ENCODE peak calls at places on chromosomes 12 and 14, in four cellular contexts. One of them, this sample, is unnamed.

GRCh38 chr14:104550849-104551728 is 28.5 kb upstream of the C14orf180 start:
- DNase-seq in SK-N-SH: peak; percentile 27
- DNase-seq in GM12878: no peak
- DNase-seq in K562: no peak
- DNase-seq in this sample: no peak

GRCh38 chr12:39443704-39444234 is 849 bp upstream of the KIF21A start:
- DNase-seq in SK-N-SH: no peak
- DNase-seq in GM12878: no peak
- DNase-seq in K562: no peak
- DNase-seq in this sample: no peak

GRCh38 chr14:102182190-102182589 is 42.5 kb downstream of the WDR20 start:
- DNase-seq in SK-N-SH: no peak
- DNase-seq in GM12878: no peak
- DNase-seq in K562: no peak
- DNase-seq in this sample: peak; percentile 62

GRCh38 chr12:93741741-93742085 is 64.5 kb downstream of the CRADD start:
- DNase-seq in SK-N-SH: peak; percentile 51
- DNase-seq in GM12878: no peak
- DNase-seq in K562: no peak
- DNase-seq in this sample: no peak

GRCh38 chr14:64937821-64938193 is 4.7 kb downstream of the GPX2 start:
- DNase-seq in SK-N-SH: no peak
- DNase-seq in GM12878: no peak
- DNase-seq in K562: peak; percentile 9
- DNase-seq in this sample: peak; percentile 15

GRCh38 chr12:70806827-70807226 is 113.7 kb downstream of the PTPRR start:
- DNase-seq in SK-N-SH: no peak
- DNase-seq in GM12878: no peak
- DNase-seq in K562: no peak
- DNase-seq in this sample: no peak

GRCh38 chr14:61609143-61609851 is 86.0 kb upstream of the HIF1A start:
- DNase-seq in SK-N-SH: peak; percentile 50
- DNase-seq in GM12878: no peak
- DNase-seq in K562: no peak
- DNase-seq in this sample: peak; percentile 66

GRCh38 chr14:64422753-64423152 is 34.6 kb downstream of the MTHFD1 start:
- DNase-seq in SK-N-SH: no peak
- DNase-seq in GM12878: no peak
- DNase-seq in K562: no peak
- DNase-seq in this sample: no peak

GRCh38 chr12:121578230-121579189 is 2.3 kb downstream of the KDM2B start:
- DNase-seq in SK-N-SH: peak; percentile 37
- DNase-seq in GM12878: no peak
- DNase-seq in K562: no peak
- DNase-seq in this sample: peak; percentile 21

GRCh38 chr12:80120994-80121393 is 21.7 kb downstream of the OTOGL start:
- DNase-seq in SK-N-SH: no peak
- DNase-seq in GM12878: no peak
- DNase-seq in K562: no peak
- DNase-seq in this sample: no peak

GRCh38 chr12:68919581-68920239 is 13.3 kb downstream of the CPM start:
- DNase-seq in SK-N-SH: no peak
- DNase-seq in GM12878: no peak
- DNase-seq in K562: no peak
- DNase-seq in this sample: no peak

GRCh38 chr14:31894351-31894750 is 182.8 kb upstream of the ARHGAP5 start:
- DNase-seq in SK-N-SH: no peak
- DNase-seq in GM12878: no peak
- DNase-seq in K562: peak; percentile 15
- DNase-seq in this sample: no peak

GRCh38 chr14:105914738-105915385 is 388.5 kb downstream of the TMEM121 start:
- DNase-seq in SK-N-SH: no peak
- DNase-seq in GM12878: no peak
- DNase-seq in K562: no peak
- DNase-seq in this sample: no peak

GRCh38 chr14:101865288-101865687 is 99.1 kb upstream of the DYNC1H1 start:
- DNase-seq in SK-N-SH: no peak
- DNase-seq in GM12878: no peak
- DNase-seq in K562: no peak
- DNase-seq in this sample: no peak

GRCh38 chr14:91280129-91280528 is 35.6 kb upstream of the GPR68 start:
- DNase-seq in SK-N-SH: no peak
- DNase-seq in GM12878: no peak
- DNase-seq in K562: no peak
- DNase-seq in this sample: no peak

GRCh38 chr12:112535017-112535416 is 116.3 kb downstream of the PTPN11 start:
- DNase-seq in SK-N-SH: no peak
- DNase-seq in GM12878: no peak
- DNase-seq in K562: no peak
- DNase-seq in this sample: no peak

GRCh38 chr12:115468087-115468510 is 784.1 kb upstream of the TBX3 start:
- DNase-seq in SK-N-SH: no peak
- DNase-seq in GM12878: no peak
- DNase-seq in K562: no peak
- DNase-seq in this sample: peak; percentile 47

GRCh38 chr14:50736932-50737419 is 68.9 kb upstream of the SAV1 start:
- DNase-seq in SK-N-SH: no peak
- DNase-seq in GM12878: peak; percentile 79
- DNase-seq in K562: no peak
- DNase-seq in this sample: no peak

GRCh38 chr12:28882444-28882843 is 266.6 kb upstream of the FAR2 start:
- DNase-seq in SK-N-SH: no peak
- DNase-seq in GM12878: no peak
- DNase-seq in K562: no peak
- DNase-seq in this sample: peak; percentile 67

DNA sequence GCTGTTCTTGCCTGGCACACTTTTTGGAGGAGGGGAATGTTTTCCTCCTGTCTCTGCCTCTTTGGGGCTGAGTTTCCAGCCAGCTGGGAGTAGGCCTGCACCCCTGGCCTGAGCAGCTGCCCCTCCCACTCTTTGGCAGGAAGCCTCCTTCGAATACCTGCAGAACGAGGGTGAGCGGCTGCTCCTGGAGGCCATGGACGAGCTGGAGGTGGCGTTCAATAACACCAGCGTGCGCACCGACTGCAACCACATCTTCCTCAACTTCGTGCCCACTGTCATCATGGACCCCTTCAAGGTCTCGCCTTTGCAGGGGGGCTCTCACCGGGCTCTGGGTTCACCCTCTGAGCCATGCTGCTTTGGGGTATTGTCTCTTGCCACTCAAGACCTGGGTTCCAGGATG is 69.4 kb downstream of the FOXN4 start:
- DNase-seq in SK-N-SH: no peak
- DNase-seq in GM12878: no peak
- DNase-seq in K562: no peak
- DNase-seq in this sample: no peak
- H3K36me3 ChIP-seq in SK-N-SH: peaks cover 12% of the 10 kb centered on the region
- H3K36me3 ChIP-seq in GM12878: no peaks in the 10 kb centered on the region
- H3K36me3 ChIP-seq in K562: no peaks in the 10 kb centered on the region
- H3K36me3 ChIP-seq in this sample: peaks cover 19% of the 10 kb centered on the region

GRCh38 chr12:30990316-30990715 is 63.8 kb downstream of the TSPAN11 start:
- DNase-seq in SK-N-SH: no peak
- DNase-seq in GM12878: no peak
- DNase-seq in K562: no peak
- DNase-seq in this sample: no peak
- TF ChIP-seq RCOR1 in SK-N-SH: no peak
- TF ChIP-seq RCOR1 in GM12878: no peak
- TF ChIP-seq RCOR1 in K562: no peak
- TF ChIP-seq RCOR1 in this sample: no peak

GRCh38 chr14:56247495-56248087 is 129.4 kb downstream of the PELI2 start:
- DNase-seq in SK-N-SH: no peak
- DNase-seq in GM12878: no peak
- DNase-seq in K562: no peak
- DNase-seq in this sample: peak; percentile 31
- TF ChIP-seq CTCF in SK-N-SH: peak; percentile 66
- TF ChIP-seq CTCF in GM12878: peak; percentile 17
- TF ChIP-seq CTCF in K562: no peak
- TF ChIP-seq CTCF in this sample: peak; percentile 43

DNA sequence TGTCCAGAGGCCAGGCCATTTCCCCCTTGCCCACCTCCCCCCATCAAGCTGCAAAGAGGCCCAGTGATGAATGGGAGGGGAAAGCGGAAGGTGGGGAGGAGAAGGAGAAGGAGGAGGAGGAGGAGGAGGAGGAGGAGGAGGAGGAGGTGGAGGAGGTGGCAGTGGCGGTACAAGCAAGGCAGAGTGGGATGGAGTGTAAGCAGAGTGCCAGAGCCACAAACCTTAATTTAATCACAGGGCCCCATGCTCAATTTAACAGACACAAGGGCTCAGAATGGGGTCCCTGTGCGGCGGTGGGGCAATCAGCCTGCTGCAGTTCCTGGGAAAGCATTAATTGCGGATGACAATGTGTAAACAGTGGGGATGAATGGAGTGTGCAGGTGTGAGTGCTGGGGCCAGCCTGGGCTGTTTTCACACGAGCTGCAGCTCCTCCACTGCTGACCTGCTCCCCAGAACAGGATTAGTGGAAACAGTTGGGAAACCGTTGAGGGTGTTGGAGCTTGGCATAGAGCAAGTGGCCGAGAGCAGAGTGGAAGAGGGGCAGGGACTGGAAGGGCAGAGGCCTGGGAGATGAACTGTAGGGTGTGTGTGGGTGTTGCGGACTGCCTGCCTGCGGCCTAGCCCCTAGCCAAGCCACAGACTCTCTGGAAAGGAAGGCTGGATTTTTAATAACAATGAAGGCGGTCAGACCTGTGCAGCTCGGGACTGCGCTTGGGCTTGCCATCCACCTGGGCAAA is 36.4 kb upstream of the SMOC1 start:
- DNase-seq in SK-N-SH: no peak
- DNase-seq in GM12878: no peak
- DNase-seq in K562: no peak
- DNase-seq in this sample: no peak
- H3K36me3 ChIP-seq in SK-N-SH: no peaks in the 10 kb centered on the region
- H3K36me3 ChIP-seq in GM12878: no peaks in the 10 kb centered on the region
- H3K36me3 ChIP-seq in K562: no peaks in the 10 kb centered on the region
- H3K36me3 ChIP-seq in this sample: no peaks in the 10 kb centered on the region